ENCODE peak calls at places on chromosomes 6 and 20, in four cellular contexts. One of them, this sample, is unnamed.

GRCh38 chr6:99467509-99468106 is 42.5 kb upstream of the PNISR start:
- DNase-seq in K562: peak; percentile 44
- DNase-seq in HepG2: peak; percentile 18
- DNase-seq in A549: peak; percentile 10
- DNase-seq in this sample: no peak

GRCh38 chr20:62358728-62359490 is 8.2 kb downstream of the LAMA5 start:
- DNase-seq in HepG2: no peak
- DNase-seq in K562: peak; percentile 89
- DNase-seq in A549: no peak
- DNase-seq in this sample: no peak

GRCh38 chr20:21665687-21666446 is 39.6 kb upstream of the PAX1 start:
- DNase-seq in K562: no peak
- DNase-seq in HepG2: no peak
- DNase-seq in A549: no peak
- DNase-seq in this sample: no peak

GRCh38 chr6:36839819-36840379 is 655 bp upstream of the CPNE5 start:
- DNase-seq in HepG2: no peak
- DNase-seq in A549: peak; percentile 15
- DNase-seq in K562: peak; percentile 77
- DNase-seq in this sample: no peak

GRCh38 chr6:7542065-7542877 is 800 bp downstream of the DSP start:
- DNase-seq in A549: peak; percentile 21
- DNase-seq in K562: no peak
- DNase-seq in HepG2: no peak
- DNase-seq in this sample: no peak

GRCh38 chr6:110822248-110822647 is 7.0 kb upstream of the CDK19 start:
- DNase-seq in K562: no peak
- DNase-seq in HepG2: no peak
- DNase-seq in A549: no peak
- DNase-seq in this sample: no peak

GRCh38 chr6:147808631-147809030 is 300.1 kb downstream of the SAMD5 start:
- DNase-seq in HepG2: no peak
- DNase-seq in K562: no peak
- DNase-seq in A549: no peak
- DNase-seq in this sample: no peak

GRCh38 chr20:45157977-45158376 is 16.7 kb upstream of the PI3 start:
- DNase-seq in HepG2: no peak
- DNase-seq in K562: no peak
- DNase-seq in A549: no peak
- DNase-seq in this sample: no peak

GRCh38 chr6:132023490-132023889 is 72.3 kb upstream of the CCN2 start:
- DNase-seq in K562: no peak
- DNase-seq in HepG2: peak; percentile 50
- DNase-seq in A549: no peak
- DNase-seq in this sample: no peak

GRCh38 chr6:128827675-128828464 is 55.1 kb upstream of the LAMA2 start:
- DNase-seq in K562: no peak
- DNase-seq in A549: no peak
- DNase-seq in HepG2: no peak
- DNase-seq in this sample: no peak

GRCh38 chr6:100701728-100702127 is 179.4 kb downstream of the ASCC3 start:
- DNase-seq in K562: no peak
- DNase-seq in A549: no peak
- DNase-seq in HepG2: no peak
- DNase-seq in this sample: no peak

GRCh38 chr20:47784599-47785320 is 521 bp downstream of the SULF2 start:
- DNase-seq in A549: peak; percentile 80
- DNase-seq in K562: no peak
- DNase-seq in HepG2: peak; percentile 50
- DNase-seq in this sample: no peak

GRCh38 chr20:47971321-47971781 is 186.1 kb upstream of the SULF2 start:
- DNase-seq in K562: no peak
- DNase-seq in A549: no peak
- DNase-seq in HepG2: no peak
- DNase-seq in this sample: no peak

GRCh38 chr6:137363805-137364138 is 130.4 kb downstream of the OLIG3 start:
- DNase-seq in A549: no peak
- DNase-seq in HepG2: peak; percentile 44
- DNase-seq in K562: no peak
- DNase-seq in this sample: no peak

GRCh38 chr20:32762754-32763201 is 593 bp downstream of the DNMT3B start:
- DNase-seq in A549: no peak
- DNase-seq in HepG2: no peak
- DNase-seq in K562: peak; percentile 38
- DNase-seq in this sample: no peak

GRCh38 chr6:83215131-83216047 is 22.2 kb downstream of the RWDD2A start:
- DNase-seq in A549: peak; percentile 10
- DNase-seq in HepG2: peak; percentile 66
- DNase-seq in K562: peak; percentile 44
- DNase-seq in this sample: peak; percentile 40

GRCh38 chr6:40146902-40147301 is 212.6 kb upstream of the MOCS1 start:
- DNase-seq in A549: no peak
- DNase-seq in K562: no peak
- DNase-seq in HepG2: no peak
- DNase-seq in this sample: no peak

GRCh38 chr6:169846286-169847056 is 95.0 kb downstream of the ERMARD start:
- DNase-seq in A549: no peak
- DNase-seq in HepG2: no peak
- DNase-seq in K562: no peak
- DNase-seq in this sample: no peak

GRCh38 chr6:21666200-21666671 is 72.7 kb downstream of the SOX4 start:
- DNase-seq in K562: no peak
- DNase-seq in A549: no peak
- DNase-seq in HepG2: no peak
- DNase-seq in this sample: no peak

GRCh38 chr6:21666788-21667681 is 73.5 kb downstream of the SOX4 start:
- DNase-seq in K562: no peak
- DNase-seq in HepG2: no peak
- DNase-seq in A549: no peak
- DNase-seq in this sample: no peak

GRCh38 chr6:26172496-26172958 is 85.3 kb downstream of the HFE start:
- DNase-seq in HepG2: no peak
- DNase-seq in K562: no peak
- DNase-seq in A549: no peak
- DNase-seq in this sample: no peak

GRCh38 chr6:33276864-33277662 is at the start of gene B3GALT4:
- DNase-seq in A549: peak; percentile 46
- DNase-seq in K562: peak; percentile 94
- DNase-seq in HepG2: no peak
- DNase-seq in this sample: peak; percentile 49

GRCh38 chr6:99013661-99014458 is 66.1 kb upstream of the FBXL4 start:
- DNase-seq in HepG2: no peak
- DNase-seq in A549: no peak
- DNase-seq in K562: no peak
- DNase-seq in this sample: no peak

GRCh38 chr6:39884696-39885095 is 49.6 kb downstream of the MOCS1 start:
- DNase-seq in K562: no peak
- DNase-seq in A549: no peak
- DNase-seq in HepG2: no peak
- DNase-seq in this sample: no peak

GRCh38 chr6:161496941-161497340 is 223.1 kb upstream of the AGPAT4 start:
- DNase-seq in K562: no peak
- DNase-seq in A549: no peak
- DNase-seq in HepG2: no peak
- DNase-seq in this sample: no peak

GRCh38 chr6:149965191-149966020 is 1.7 kb downstream of the ULBP1 start:
- DNase-seq in HepG2: no peak
- DNase-seq in A549: no peak
- DNase-seq in K562: no peak
- DNase-seq in this sample: no peak

GRCh38 chr20:1882026-1882425 is 13.2 kb upstream of the SIRPA start:
- DNase-seq in HepG2: no peak
- DNase-seq in A549: no peak
- DNase-seq in K562: no peak
- DNase-seq in this sample: no peak

GRCh38 chr6:106334646-106335448 is 9.3 kb upstream of the ATG5 start:
- DNase-seq in A549: peak; percentile 19
- DNase-seq in K562: peak; percentile 69
- DNase-seq in HepG2: peak; percentile 52
- DNase-seq in this sample: no peak

GRCh38 chr6:2516059-2516458 is 234.7 kb downstream of the MYLK4 start:
- DNase-seq in K562: no peak
- DNase-seq in A549: no peak
- DNase-seq in HepG2: no peak
- DNase-seq in this sample: no peak

DNA sequence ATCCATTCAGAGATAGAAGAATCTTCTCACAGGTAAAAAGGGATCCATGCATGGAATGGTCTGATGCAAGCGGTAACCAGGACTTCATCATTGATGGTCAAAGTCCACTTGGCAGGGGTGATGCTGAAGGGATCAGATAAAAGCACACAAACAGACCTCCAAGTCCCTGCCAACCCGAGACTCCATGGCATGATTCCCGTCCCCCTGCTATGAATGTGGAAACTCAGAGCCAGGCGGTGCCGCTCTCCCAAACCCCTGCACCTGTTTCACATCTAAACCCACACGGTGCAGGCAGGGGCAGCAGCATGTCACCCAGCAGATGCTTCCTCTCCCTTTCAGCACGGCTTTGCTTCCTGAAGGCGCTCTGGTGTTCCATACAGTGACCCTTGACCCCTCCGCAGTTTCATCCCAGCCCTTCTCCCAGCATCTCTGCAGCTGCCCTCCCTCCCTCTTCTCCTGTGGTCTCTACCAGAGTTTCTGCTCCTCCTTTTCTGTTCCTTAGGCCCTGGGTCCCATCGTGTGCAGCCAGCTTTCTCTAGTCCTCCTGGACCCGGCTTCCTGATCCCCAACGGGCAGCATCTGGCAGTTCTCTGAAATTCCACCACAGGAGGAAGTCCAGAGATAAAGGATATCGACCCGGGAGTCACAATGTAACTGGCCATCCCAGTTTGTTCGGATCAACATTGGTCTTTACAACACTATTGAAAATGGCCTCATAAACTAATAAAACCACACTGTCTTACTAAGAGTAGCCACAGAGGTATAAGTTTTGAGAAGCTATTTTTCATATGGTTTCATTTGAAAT is 235.0 kb downstream of the TTLL2 start:
- DNase-seq in K562: no peak
- DNase-seq in HepG2: peak; percentile 97
- DNase-seq in A549: no peak
- DNase-seq in this sample: no peak
- TF ChIP-seq POLR2AphosphoS2 in K562: no peak
- TF ChIP-seq POLR2AphosphoS2 in HepG2: no peak
- TF ChIP-seq POLR2AphosphoS2 in A549: no peak
- TF ChIP-seq POLR2AphosphoS2 in this sample: no peak

GRCh38 chr6:30885481-30885998 is 1.2 kb downstream of the DDR1 start:
- DNase-seq in HepG2: peak; percentile 70
- DNase-seq in K562: no peak
- DNase-seq in A549: peak; percentile 28
- DNase-seq in this sample: no peak

GRCh38 chr6:30886897-30887255 is 2.6 kb downstream of the DDR1 start:
- DNase-seq in K562: no peak
- DNase-seq in A549: no peak
- DNase-seq in HepG2: no peak
- DNase-seq in this sample: no peak

GRCh38 chr6:30884521-30885480 is 482 bp downstream of the DDR1 start:
- DNase-seq in A549: peak; percentile 47
- DNase-seq in K562: peak; percentile 72
- DNase-seq in HepG2: no peak
- DNase-seq in this sample: no peak

GRCh38 chr6:30887901-30888300 is 3.6 kb downstream of the DDR1 start:
- DNase-seq in HepG2: no peak
- DNase-seq in A549: no peak
- DNase-seq in K562: no peak
- DNase-seq in this sample: no peak

GRCh38 chr6:30885999-30886896 is 1.9 kb downstream of the DDR1 start:
- DNase-seq in K562: peak; percentile 82
- DNase-seq in A549: peak; percentile 88
- DNase-seq in HepG2: peak; percentile 95
- DNase-seq in this sample: no peak
- H3K27ac ChIP-seq in K562: peak overlapping the region; percentile 70
- H3K27ac ChIP-seq in A549: peak overlapping the region; percentile 99
- H3K27ac ChIP-seq in HepG2: peak overlapping the region; percentile 50
- H3K27ac ChIP-seq in this sample: no peak overlapping the region

GRCh38 chr6:92132957-92133356 is 1286.4 kb downstream of the EPHA7 start:
- DNase-seq in K562: no peak
- DNase-seq in A549: no peak
- DNase-seq in HepG2: no peak
- DNase-seq in this sample: no peak
- TF ChIP-seq EP300 in K562: no peak
- TF ChIP-seq EP300 in A549: no peak
- TF ChIP-seq EP300 in HepG2: no peak
- TF ChIP-seq EP300 in this sample: no peak

GRCh38 chr6:46098678-46099077 is 31.1 kb upstream of the ENPP4 start:
- DNase-seq in A549: no peak
- DNase-seq in K562: no peak
- DNase-seq in HepG2: peak; percentile 68
- DNase-seq in this sample: no peak
- TF ChIP-seq POLR2AphosphoS2 in A549: no peak
- TF ChIP-seq POLR2AphosphoS2 in K562: no peak
- TF ChIP-seq POLR2AphosphoS2 in HepG2: no peak
- TF ChIP-seq POLR2AphosphoS2 in this sample: no peak

DNA sequence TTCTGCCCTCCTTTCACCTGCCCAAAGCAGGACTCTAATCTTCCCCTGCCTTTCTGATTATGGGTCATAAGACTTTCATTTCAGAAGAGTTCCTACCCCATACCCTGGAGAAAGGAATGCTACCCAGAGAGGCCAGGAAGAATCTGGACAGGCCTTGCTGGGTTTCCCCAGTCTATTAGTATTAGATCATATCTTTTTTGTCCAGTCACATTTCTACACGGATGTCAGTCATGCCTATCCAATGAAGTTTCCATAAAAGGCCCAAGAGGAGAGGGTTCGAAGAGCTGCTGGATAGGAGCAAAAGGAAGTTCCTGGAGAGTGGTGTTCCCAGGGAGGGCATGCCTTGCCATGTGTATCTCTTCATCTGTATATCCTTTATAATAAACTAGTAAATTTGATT is 3.2 kb downstream of the POLH start:
- DNase-seq in K562: no peak
- DNase-seq in HepG2: peak; percentile 16
- DNase-seq in A549: no peak
- DNase-seq in this sample: no peak
- H3K27ac ChIP-seq in K562: no peak overlapping the region
- H3K27ac ChIP-seq in HepG2: peak overlapping the region; percentile 54
- H3K27ac ChIP-seq in A549: no peak overlapping the region
- H3K27ac ChIP-seq in this sample: no peak overlapping the region

GRCh38 chr6:24720604-24721460 is 1.9 kb upstream of the C6orf62 start:
- DNase-seq in K562: peak; percentile 99
- DNase-seq in HepG2: peak; percentile 100
- DNase-seq in A549: peak; percentile 93
- DNase-seq in this sample: peak; percentile 98
- TF ChIP-seq EP300 in K562: no peak
- TF ChIP-seq EP300 in HepG2: no peak
- TF ChIP-seq EP300 in A549: no peak
- TF ChIP-seq EP300 in this sample: no peak